ENCODE peak calls at places on chromosomes 12 and 14, in nine cellular contexts. N is Right ventricle myocardium inferior; H is GM12865; T is fibroblast of pulmonary artery; S is occipital lobe; J is A549; A is cardiac muscle cell; G is stimulated activated CD4-positive, alpha-beta T cell treated with anti-CD3 and anti-CD28 coated beads, Interleukin-12 subunit alpha, Interleukin-12 subunit beta, amount 100 ng/mL, for 24 hours; I is BJ. F is an unnamed sample.
A peak's percentile ranks its signal among the peaks of the same experiment; 100 is the strongest.

GRCh38 chr12:108307006-108307405 is 32.1 kb downstream of the CMKLR1 start:
- DNase-seq in N (no peak), H (peak; percentile 63), T (peak; percentile 32), S (no peak), J (no peak), A (no peak), G (no peak), I (no peak), F (no peak)

GRCh38 chr12:32997471-32997870 is 100.9 kb upstream of the PKP2 start:
- DNase-seq in N (no peak), H (no peak), T (no peak), S (no peak), J (no peak), A (no peak), G (no peak), I (no peak), F (no peak)

GRCh38 chr14:81453166-81453766 is 53.1 kb upstream of the STON2 start:
- DNase-seq in N (no peak), H (peak; percentile 67), T (peak; percentile 66), S (peak; percentile 17), J (peak; percentile 41), A (peak; percentile 48), G (no peak), I (no peak), F (peak; percentile 56)

GRCh38 chr14:64444140-64444539 is 21.2 kb upstream of the AKAP5 start:
- DNase-seq in N (no peak), H (no peak), T (no peak), S (no peak), J (no peak), A (no peak), G (no peak), I (no peak), F (no peak)

GRCh38 chr14:23551266-23552028 is at the start of gene ZFHX2:
- DNase-seq in N (peak; percentile 94), H (peak; percentile 79), T (peak; percentile 31), S (peak; percentile 86), J (peak; percentile 81), A (peak; percentile 90), G (peak; percentile 78), I (no peak), F (peak; percentile 93)

GRCh38 chr12:29428630-29429029 is 47.7 kb upstream of the ERGIC2 start:
- DNase-seq in N (no peak), H (peak; percentile 19), T (peak; percentile 95), S (no peak), J (no peak), A (no peak), G (no peak), I (peak; percentile 27), F (no peak)

GRCh38 chr14:89304972-89305703 is 111.9 kb downstream of the FOXN3 start:
- DNase-seq in N (no peak), H (peak; percentile 90), T (peak; percentile 77), S (no peak), J (no peak), A (no peak), G (no peak), I (no peak), F (no peak)

GRCh38 chr14:103260629-103261124 is 73.4 kb upstream of the EIF5 start:
- DNase-seq in N (no peak), H (peak; percentile 11), T (peak; percentile 74), S (no peak), J (peak; percentile 40), A (no peak), G (no peak), I (no peak), F (peak; percentile 83)

GRCh38 chr14:31592619-31593018 is 31.4 kb downstream of the NUBPL start:
- DNase-seq in N (no peak), H (no peak), T (peak; percentile 28), S (no peak), J (no peak), A (no peak), G (no peak), I (no peak), F (no peak)

GRCh38 chr12:91690521-91690920 is 455.1 kb downstream of the BTG1 start:
- DNase-seq in N (no peak), H (no peak), T (no peak), S (no peak), J (no peak), A (no peak), G (no peak), I (no peak), F (no peak)

GRCh38 chr14:23114120-23114458 is 5.0 kb downstream of the CEBPE start:
- DNase-seq in N (no peak), H (no peak), T (no peak), S (no peak), J (no peak), A (no peak), G (no peak), I (no peak), F (no peak)

GRCh38 chr12:27424631-27425230 is 21.8 kb upstream of the SMCO2 start:
- DNase-seq in N (no peak), H (peak; percentile 42), T (peak; percentile 86), S (no peak), J (peak; percentile 37), A (peak; percentile 50), G (no peak), I (no peak), F (peak; percentile 84)

GRCh38 chr12:102702447-102703114 is 214.5 kb downstream of the PAH start:
- DNase-seq in N (no peak), H (peak; percentile 77), T (peak; percentile 75), S (no peak), J (peak; percentile 53), A (peak; percentile 28), G (no peak), I (peak; percentile 29), F (no peak)

GRCh38 chr12:52354197-52354596 is 13.1 kb downstream of the KRT85 start:
- DNase-seq in N (no peak), H (no peak), T (no peak), S (no peak), J (no peak), A (no peak), G (no peak), I (no peak), F (no peak)

GRCh38 chr12:57504033-57504432 is 16.2 kb downstream of the MARS1 start:
- DNase-seq in N (no peak), H (no peak), T (no peak), S (no peak), J (no peak), A (no peak), G (no peak), I (no peak), F (no peak)

F was measured in NCI-H526.